ENCODE peak calls at places on chromosomes 13 and 19, in nine cellular contexts. One of them, this sample, is unnamed.

GRCh38 chr13:113976711-113977684 is 3.1 kb upstream of the C13orf46 start:
- DNase-seq in esophagus muscularis mucosa: no peak
- DNase-seq in myocyte: peak
- DNase-seq in endodermal cell: no peak
- DNase-seq in iPS-NIHi11: peak
- DNase-seq in lung microvascular endothelial cell: no peak
- DNase-seq in stimulated activated CD4-positive, alpha-beta T cell treated with anti-CD3 and anti-CD28 coated beads, TNF-alpha, amount 100 ng/mL, for 4 hours: no peak
- DNase-seq in central memory CD4-positive, alpha-beta T cell: no peak
- DNase-seq in NAMALWA: no peak
- DNase-seq in this sample: no peak

GRCh38 chr19:54351474-54351873 is 12.5 kb upstream of the LILRA4 start:
- DNase-seq in iPS-NIHi11: no peak
- DNase-seq in endodermal cell: no peak
- DNase-seq in lung microvascular endothelial cell: no peak
- DNase-seq in stimulated activated CD4-positive, alpha-beta T cell treated with anti-CD3 and anti-CD28 coated beads, TNF-alpha, amount 100 ng/mL, for 4 hours: no peak
- DNase-seq in esophagus muscularis mucosa: no peak
- DNase-seq in central memory CD4-positive, alpha-beta T cell: no peak
- DNase-seq in NAMALWA: no peak
- DNase-seq in myocyte: no peak
- DNase-seq in this sample: no peak

GRCh38 chr13:42656136-42656535 is 82.2 kb downstream of the TNFSF11 start:
- DNase-seq in iPS-NIHi11: no peak
- DNase-seq in central memory CD4-positive, alpha-beta T cell: no peak
- DNase-seq in myocyte: no peak
- DNase-seq in esophagus muscularis mucosa: no peak
- DNase-seq in NAMALWA: no peak
- DNase-seq in lung microvascular endothelial cell: no peak
- DNase-seq in stimulated activated CD4-positive, alpha-beta T cell treated with anti-CD3 and anti-CD28 coated beads, TNF-alpha, amount 100 ng/mL, for 4 hours: no peak
- DNase-seq in endodermal cell: no peak
- DNase-seq in this sample: no peak

GRCh38 chr19:35040826-35041547 is 534 bp upstream of the HPN start:
- DNase-seq in endodermal cell: peak
- DNase-seq in stimulated activated CD4-positive, alpha-beta T cell treated with anti-CD3 and anti-CD28 coated beads, TNF-alpha, amount 100 ng/mL, for 4 hours: no peak
- DNase-seq in iPS-NIHi11: peak
- DNase-seq in lung microvascular endothelial cell: peak
- DNase-seq in esophagus muscularis mucosa: peak
- DNase-seq in central memory CD4-positive, alpha-beta T cell: peak
- DNase-seq in NAMALWA: no peak
- DNase-seq in myocyte: peak
- DNase-seq in this sample: peak

GRCh38 chr13:20953245-20953931 is 50.8 kb upstream of the XPO4 start:
- DNase-seq in lung microvascular endothelial cell: no peak
- DNase-seq in NAMALWA: no peak
- DNase-seq in endodermal cell: no peak
- DNase-seq in central memory CD4-positive, alpha-beta T cell: no peak
- DNase-seq in iPS-NIHi11: no peak
- DNase-seq in esophagus muscularis mucosa: no peak
- DNase-seq in myocyte: no peak
- DNase-seq in stimulated activated CD4-positive, alpha-beta T cell treated with anti-CD3 and anti-CD28 coated beads, TNF-alpha, amount 100 ng/mL, for 4 hours: no peak
- DNase-seq in this sample: no peak

GRCh38 chr19:13057744-13058143 is 44.9 kb downstream of the LYL1 start:
- DNase-seq in esophagus muscularis mucosa: no peak
- DNase-seq in stimulated activated CD4-positive, alpha-beta T cell treated with anti-CD3 and anti-CD28 coated beads, TNF-alpha, amount 100 ng/mL, for 4 hours: no peak
- DNase-seq in myocyte: no peak
- DNase-seq in lung microvascular endothelial cell: no peak
- DNase-seq in NAMALWA: no peak
- DNase-seq in iPS-NIHi11: no peak
- DNase-seq in endodermal cell: no peak
- DNase-seq in central memory CD4-positive, alpha-beta T cell: no peak
- DNase-seq in this sample: no peak

GRCh38 chr13:73835138-73835721 is 299.0 kb downstream of the KLF12 start:
- DNase-seq in iPS-NIHi11: peak
- DNase-seq in lung microvascular endothelial cell: peak
- DNase-seq in stimulated activated CD4-positive, alpha-beta T cell treated with anti-CD3 and anti-CD28 coated beads, TNF-alpha, amount 100 ng/mL, for 4 hours: no peak
- DNase-seq in NAMALWA: peak
- DNase-seq in endodermal cell: no peak
- DNase-seq in central memory CD4-positive, alpha-beta T cell: peak
- DNase-seq in esophagus muscularis mucosa: no peak
- DNase-seq in myocyte: peak
- DNase-seq in this sample: peak

GRCh38 chr19:54158812-54159351 is 639 bp downstream of the LENG1 start:
- DNase-seq in stimulated activated CD4-positive, alpha-beta T cell treated with anti-CD3 and anti-CD28 coated beads, TNF-alpha, amount 100 ng/mL, for 4 hours: no peak
- DNase-seq in lung microvascular endothelial cell: peak
- DNase-seq in myocyte: peak
- DNase-seq in NAMALWA: peak
- DNase-seq in esophagus muscularis mucosa: no peak
- DNase-seq in central memory CD4-positive, alpha-beta T cell: no peak
- DNase-seq in iPS-NIHi11: no peak
- DNase-seq in endodermal cell: no peak
- DNase-seq in this sample: no peak

GRCh38 chr19:16541526-16542044 is 652 bp downstream of the CHERP start:
- DNase-seq in iPS-NIHi11: no peak
- DNase-seq in esophagus muscularis mucosa: no peak
- DNase-seq in myocyte: no peak
- DNase-seq in stimulated activated CD4-positive, alpha-beta T cell treated with anti-CD3 and anti-CD28 coated beads, TNF-alpha, amount 100 ng/mL, for 4 hours: no peak
- DNase-seq in central memory CD4-positive, alpha-beta T cell: peak
- DNase-seq in endodermal cell: peak
- DNase-seq in NAMALWA: peak
- DNase-seq in lung microvascular endothelial cell: peak
- DNase-seq in this sample: no peak

GRCh38 chr19:1455336-1456120 is 5.6 kb downstream of the APC2 start:
- DNase-seq in lung microvascular endothelial cell: peak
- DNase-seq in stimulated activated CD4-positive, alpha-beta T cell treated with anti-CD3 and anti-CD28 coated beads, TNF-alpha, amount 100 ng/mL, for 4 hours: no peak
- DNase-seq in central memory CD4-positive, alpha-beta T cell: peak
- DNase-seq in NAMALWA: peak
- DNase-seq in endodermal cell: peak
- DNase-seq in myocyte: no peak
- DNase-seq in esophagus muscularis mucosa: no peak
- DNase-seq in iPS-NIHi11: peak
- DNase-seq in this sample: peak

This sample was measured in amygdala.